ENCODE peak calls at places on chromosome 12, in four cellular contexts. O, V, R and L are unnamed samples.

GRCh38 chr12:95446511-95446910 is 27.4 kb upstream of the METAP2 start:
- DNase-seq in V (no peak), R (no peak), O (peak), L (no peak)

GRCh38 chr12:613996-614726 is 49.1 kb downstream of the NINJ2 start:
- DNase-seq in V (no peak), O (peak), R (peak), L (no peak)

GRCh38 chr12:31117203-31118011 is 43.7 kb downstream of the DDX11 start:
- DNase-seq in V (no peak), O (peak), R (no peak), L (no peak)

GRCh38 chr12:105109465-105110212 is 2.1 kb downstream of the WASHC4 start:
- DNase-seq in R (no peak), V (no peak), O (no peak), L (no peak)

GRCh38 chr12:1587927-1588573 is 6.3 kb downstream of the FBXL14 start:
- DNase-seq in O (no peak), V (no peak), R (no peak), L (no peak)

GRCh38 chr12:115149685-115150378 is 465.9 kb upstream of the TBX3 start:
- DNase-seq in V (no peak), R (no peak), O (no peak), L (no peak)

GRCh38 chr12:115204957-115205754 is 521.2 kb upstream of the TBX3 start:
- DNase-seq in V (no peak), R (no peak), O (no peak), L (no peak)

GRCh38 chr12:112011685-112012084 is 1.3 kb downstream of the TMEM116 start:
- DNase-seq in V (no peak), R (no peak), O (no peak), L (no peak)

GRCh38 chr12:118237908-118238307 is 102.0 kb downstream of the PEBP1 start:
- DNase-seq in O (no peak), R (peak), V (no peak), L (peak)

GRCh38 chr12:32841061-32841460 is 55.5 kb downstream of the PKP2 start:
- DNase-seq in R (no peak), O (no peak), V (no peak), L (no peak)

GRCh38 chr12:23929906-23930305 is 19.6 kb downstream of the SOX5 start:
- DNase-seq in O (no peak), R (no peak), V (no peak), L (no peak)

GRCh38 chr12:68745376-68745903 is 536 bp upstream of the SLC35E3 start:
- DNase-seq in R (no peak), V (no peak), O (no peak), L (no peak)

GRCh38 chr12:107372229-107372658 is 278.9 kb upstream of the CRY1 start:
- DNase-seq in V (peak), R (no peak), O (no peak), L (no peak)

GRCh38 chr12:27185234-27186045 is 58.6 kb upstream of the STK38L start:
- DNase-seq in V (no peak), O (no peak), R (peak), L (no peak)

GRCh38 chr12:55698965-55699364 is 8.7 kb downstream of the ITGA7 start:
- DNase-seq in O (no peak), R (no peak), V (no peak), L (no peak)

GRCh38 chr12:3596703-3597472 is 105.9 kb downstream of the PRMT8 start:
- DNase-seq in O (no peak), V (no peak), R (no peak), L (no peak)

GRCh38 chr12:93261505-93262094 is 116.1 kb upstream of the NUDT4 start:
- DNase-seq in V (no peak), R (peak), O (no peak), L (no peak)

GRCh38 chr12:23950775-23951391 is 1.4 kb upstream of the SOX5 start:
- DNase-seq in O (peak), V (no peak), R (no peak), L (no peak)

GRCh38 chr12:131869871-131870418 is 24.5 kb upstream of the ULK1 start:
- DNase-seq in R (peak), V (no peak), O (no peak), L (no peak)

GRCh38 chr12:105672576-105672975 is 342.1 kb downstream of the C12orf75 start:
- DNase-seq in O (peak), V (peak), R (no peak), L (no peak)

GRCh38 chr12:1201886-1202285 is 210.9 kb downstream of the ERC1 start:
- DNase-seq in V (no peak), R (no peak), O (no peak), L (no peak)

GRCh38 chr12:57456737-57457490 is 1.8 kb downstream of the INHBE start:
- DNase-seq in O (no peak), V (no peak), R (no peak), L (no peak)

GRCh38 chr12:112584266-112584722 is 165.5 kb downstream of the PTPN11 start:
- DNase-seq in O (no peak), V (no peak), R (peak), L (no peak)

GRCh38 chr12:55336002-55336401 is 5.5 kb downstream of the OR6C3 start:
- DNase-seq in R (no peak), O (no peak), V (no peak), L (no peak)

GRCh38 chr12:113422030-113422900 is at the start of gene SDSL:
- DNase-seq in R (peak), O (peak), V (peak), L (peak)

GRCh38 chr12:89087876-89088275 is 264.4 kb downstream of the DUSP6 start:
- DNase-seq in R (no peak), O (no peak), V (no peak), L (no peak)

GRCh38 chr12:94614288-94614721 is 36.1 kb downstream of the TMCC3 start:
- DNase-seq in O (no peak), V (no peak), R (peak), L (no peak)

GRCh38 chr12:101230547-101230946 is 20.5 kb upstream of the SLC5A8 start:
- DNase-seq in V (no peak), O (no peak), R (no peak), L (peak)

GRCh38 chr12:52600941-52601481 is at the start of gene KRT72:
- DNase-seq in V (no peak), R (no peak), O (no peak), L (no peak)

GRCh38 chr12:10562306-10562933 is 51.0 kb downstream of the MAGOHB start:
- DNase-seq in V (no peak), O (peak), R (no peak), L (no peak)

GRCh38 chr12:115338566-115339294 is 654.8 kb upstream of the TBX3 start:
- DNase-seq in V (no peak), O (no peak), R (no peak), L (no peak)

GRCh38 chr12:25864287-25864686 is 94.2 kb upstream of the RASSF8 start:
- DNase-seq in V (no peak), O (no peak), R (no peak), L (no peak)

GRCh38 chr12:105214670-105215375 is 21.2 kb downstream of the APPL2 start:
- DNase-seq in V (peak), R (peak), O (peak), L (no peak)

GRCh38 chr12:89571481-89572190 is 45.8 kb upstream of the POC1B start:
- DNase-seq in O (no peak), V (no peak), R (no peak), L (no peak)

GRCh38 chr12:10048531-10048930 is 18.0 kb downstream of the CLEC9A start:
- DNase-seq in V (no peak), R (no peak), O (no peak), L (no peak)

GRCh38 chr12:79512068-79512467 is 178.7 kb downstream of the PAWR start:
- DNase-seq in O (no peak), V (no peak), R (no peak), L (no peak)

GRCh38 chr12:115354007-115354452 is 670.1 kb upstream of the TBX3 start:
- DNase-seq in V (peak), O (peak), R (peak), L (peak)

DNA sequence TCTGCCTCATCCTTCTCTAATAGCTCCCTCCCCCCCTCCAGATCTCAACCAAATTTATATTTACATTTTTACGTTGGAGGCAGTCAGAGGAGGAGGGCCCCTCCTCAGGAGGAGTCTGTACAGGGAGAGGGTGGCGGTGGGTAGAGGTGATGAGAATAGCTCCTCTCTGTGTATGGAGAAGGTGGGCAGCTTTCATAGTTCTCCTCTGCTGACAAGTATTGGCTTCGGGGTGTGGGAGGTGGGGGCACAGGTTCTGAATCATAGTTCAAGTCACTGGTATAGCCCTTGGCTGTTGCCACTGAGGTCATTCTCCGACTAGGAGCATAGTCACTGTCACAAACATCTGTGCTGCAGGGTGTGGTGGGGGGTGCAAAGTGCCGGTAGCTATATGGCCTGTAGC is 50.3 kb downstream of the BCL2L14 start:
- DNase-seq in O (no peak), V (no peak), R (no peak), L (no peak)
- H3K4me3 ChIP-seq in O (no peak), V (no peak), R (no peak), L (no peak)

GRCh38 chr12:46265102-46265501 is 3.7 kb downstream of the SLC38A1 start:
- DNase-seq in R (no peak), O (no peak), V (no peak), L (no peak)
- H3K4me3 ChIP-seq in R (peak), O (no peak), V (no peak), L (no peak)

DNA sequence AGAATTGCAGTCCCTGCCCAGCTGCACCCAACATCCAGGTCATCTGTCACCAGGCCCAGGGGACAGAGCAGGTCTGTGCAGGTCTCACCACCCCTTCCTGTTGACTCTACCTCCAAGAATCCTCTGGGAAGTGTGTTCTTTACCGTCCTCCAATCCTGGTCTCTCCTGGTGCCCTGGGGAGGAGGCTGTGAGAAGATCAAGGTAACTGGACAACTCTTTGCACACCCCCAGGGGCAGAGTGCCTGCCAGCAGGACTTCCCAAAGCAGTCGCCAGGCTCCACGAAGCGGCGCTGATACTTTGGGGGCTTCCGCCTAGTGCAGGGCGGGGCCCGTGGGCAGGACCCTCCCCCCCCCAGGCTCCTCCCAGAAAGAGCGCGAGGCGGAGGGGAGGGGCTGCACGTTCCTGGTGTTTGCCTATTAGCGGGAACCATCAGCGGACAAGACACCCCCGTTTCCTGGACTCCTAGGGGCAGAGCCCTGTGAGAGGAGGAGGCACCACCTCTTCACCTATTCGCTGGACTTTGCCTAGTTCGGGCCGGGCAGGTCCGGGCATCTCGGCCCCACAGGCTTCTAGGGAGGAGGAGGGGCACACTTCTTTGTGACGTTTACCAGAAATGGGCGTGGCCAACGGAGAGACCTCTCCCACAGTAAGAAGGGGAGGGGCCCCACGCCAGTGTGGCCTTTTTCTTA is 918.0 kb downstream of the AACS start:
- DNase-seq in O (peak), V (peak), R (peak), L (peak)
- H3K4me3 ChIP-seq in O (no peak), V (peak), R (peak), L (peak)

GRCh38 chr12:122501489-122501989 is 807 bp upstream of the ZCCHC8 start:
- DNase-seq in O (no peak), V (no peak), R (no peak), L (no peak)
- H3K4me3 ChIP-seq in O (no peak), V (peak), R (peak), L (no peak)